ENCODE peak calls at places on chromosomes 1 and 21, in five cellular contexts. H is HCT116, K is HepG2, N is H1, I is K562. Z is an unnamed sample.

GRCh38 chr1:4395676-4396075 is 258.7 kb upstream of the AJAP1 start:
- DNase-seq in H (no peak), K (no peak), N (no peak), I (no peak), Z (no peak)

GRCh38 chr1:233664254-233664653 is 50.3 kb downstream of the KCNK1 start:
- DNase-seq in H (no peak), K (no peak), N (no peak), I (no peak), Z (no peak)

GRCh38 chr21:36732761-36733160 is 33.8 kb downstream of the SIM2 start:
- DNase-seq in H (no peak), K (no peak), N (no peak), I (no peak), Z (no peak)

GRCh38 chr1:156772728-156773497 is 5.6 kb downstream of the PRCC start:
- DNase-seq in H (no peak), K (no peak), N (no peak), I (no peak), Z (no peak)

GRCh38 chr1:218156602-218157001 is 128.5 kb upstream of the RRP15 start:
- DNase-seq in H (no peak), K (no peak), N (peak), I (no peak), Z (no peak)

GRCh38 chr1:218584418-218585155 is 239.5 kb downstream of the TGFB2 start:
- DNase-seq in H (peak), K (no peak), N (no peak), I (no peak), Z (no peak)

GRCh38 chr1:13628711-13629110 is 45.1 kb downstream of the PDPN start:
- DNase-seq in H (no peak), K (no peak), N (no peak), I (no peak), Z (no peak)

GRCh38 chr1:93977546-93977945 is 68.3 kb upstream of the GCLM start:
- DNase-seq in H (no peak), K (no peak), N (no peak), I (no peak), Z (no peak)

GRCh38 chr1:111754964-111755320 is 759 bp upstream of the DDX20 start:
- DNase-seq in H (no peak), K (no peak), N (no peak), I (peak), Z (no peak)

GRCh38 chr1:81660286-81660685 is 140.4 kb upstream of the ADGRL2 start:
- DNase-seq in H (no peak), K (no peak), N (no peak), I (no peak), Z (no peak)

GRCh38 chr1:21341022-21341421 is 50.8 kb upstream of the ECE1 start:
- DNase-seq in H (no peak), K (no peak), N (no peak), I (no peak), Z (no peak)

GRCh38 chr1:43171312-43171875 is 696 bp downstream of the EBNA1BP2 start:
- DNase-seq in H (no peak), K (no peak), N (no peak), I (no peak), Z (no peak)

GRCh38 chr1:230901711-230902110 is 33.4 kb upstream of the C1orf198 start:
- DNase-seq in H (no peak), K (no peak), N (no peak), I (no peak), Z (no peak)

GRCh38 chr1:230898144-230898543 is 29.8 kb upstream of the C1orf198 start:
- DNase-seq in H (no peak), K (no peak), N (no peak), I (no peak), Z (no peak)

GRCh38 chr1:230900984-230901383 is 32.7 kb upstream of the C1orf198 start:
- DNase-seq in H (no peak), K (no peak), N (no peak), I (no peak), Z (no peak)

GRCh38 chr1:230898748-230899147 is 30.4 kb upstream of the C1orf198 start:
- DNase-seq in H (no peak), K (no peak), N (no peak), I (peak), Z (no peak)

DNA sequence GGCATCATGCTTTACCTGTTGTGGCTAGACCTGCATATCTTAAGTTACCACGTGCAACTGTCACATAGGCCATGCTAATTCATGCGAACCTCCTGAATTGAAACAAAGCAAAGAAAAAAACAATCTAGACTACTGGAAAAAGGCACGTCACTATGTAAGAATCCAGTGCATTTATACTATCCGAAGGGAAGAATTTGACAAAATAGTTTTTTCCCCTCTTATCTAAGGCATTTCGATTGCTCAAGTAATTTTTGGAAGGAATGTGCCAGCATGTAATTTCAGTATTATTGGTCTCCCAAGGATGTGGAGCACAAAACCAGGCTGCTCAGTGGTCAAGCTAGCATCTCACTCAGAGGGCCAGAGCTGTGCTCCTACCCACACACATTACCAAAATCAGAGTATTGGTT is 31.5 kb upstream of the C1orf198 start:
- DNase-seq in H (no peak), K (no peak), N (no peak), I (no peak), Z (no peak)
- TF ChIP-seq SP1 in H (no peak), K (no peak), N (no peak), I (no peak), Z (no peak)

DNA sequence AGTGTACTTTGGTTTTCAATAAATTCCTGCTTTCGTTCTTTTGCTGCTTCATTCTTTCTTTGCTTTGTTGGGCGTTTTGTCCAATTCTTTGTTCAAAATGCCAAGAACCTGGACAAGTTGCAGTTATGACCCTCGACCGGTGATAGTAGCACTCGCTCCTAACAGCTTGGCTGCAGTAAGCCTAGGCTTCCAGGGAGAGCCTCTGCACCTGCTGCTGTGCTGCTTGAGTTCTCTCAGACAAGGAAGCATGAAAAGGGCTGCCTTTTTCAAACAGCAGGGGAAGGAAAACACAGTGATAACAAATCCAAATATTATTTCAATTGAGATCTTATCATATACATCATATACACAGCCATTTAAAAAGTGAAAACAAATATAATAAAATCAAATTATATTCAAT is 12.8 kb upstream of the RIPK4 start:
- DNase-seq in H (no peak), K (no peak), N (no peak), I (no peak), Z (no peak)
- H3K4me3 ChIP-seq in H (no peak), K (no peak), N (no peak), I (no peak), Z (no peak)

GRCh38 chr21:42624095-42624830 is 29.2 kb upstream of the PDE9A start:
- DNase-seq in H (no peak), K (peak), N (no peak), I (no peak), Z (no peak)

GRCh38 chr21:42624936-42625335 is 28.5 kb upstream of the PDE9A start:
- DNase-seq in H (no peak), K (no peak), N (no peak), I (no peak), Z (no peak)

GRCh38 chr21:42623684-42624083 is 29.7 kb upstream of the PDE9A start:
- DNase-seq in H (no peak), K (no peak), N (no peak), I (no peak), Z (no peak)

GRCh38 chr21:42627527-42628289 is 25.7 kb upstream of the PDE9A start:
- DNase-seq in H (no peak), K (no peak), N (no peak), I (no peak), Z (no peak)

DNA sequence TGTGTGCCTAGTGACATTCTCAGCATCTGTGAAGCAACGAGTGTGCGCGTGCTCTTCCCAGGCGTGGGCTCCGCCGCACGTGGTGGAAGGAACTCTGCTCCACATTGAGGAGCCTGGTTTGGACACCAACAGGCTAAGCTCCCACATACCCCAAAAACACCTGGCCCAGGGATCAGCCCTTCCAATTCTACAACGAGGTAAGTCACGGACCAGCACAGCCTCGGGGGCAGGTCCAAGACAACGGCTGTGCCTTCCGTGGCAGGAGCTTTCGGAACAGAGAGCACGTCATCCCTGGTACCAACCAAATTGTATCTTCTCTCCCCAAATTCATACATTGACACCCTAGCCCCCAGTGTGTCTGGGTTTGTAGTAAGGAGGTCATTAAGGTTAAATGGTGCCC is 27.2 kb upstream of the PDE9A start:
- DNase-seq in H (no peak), K (no peak), N (no peak), I (no peak), Z (no peak)
- TF ChIP-seq SP1 in H (no peak), K (no peak), N (no peak), I (no peak), Z (no peak)

DNA sequence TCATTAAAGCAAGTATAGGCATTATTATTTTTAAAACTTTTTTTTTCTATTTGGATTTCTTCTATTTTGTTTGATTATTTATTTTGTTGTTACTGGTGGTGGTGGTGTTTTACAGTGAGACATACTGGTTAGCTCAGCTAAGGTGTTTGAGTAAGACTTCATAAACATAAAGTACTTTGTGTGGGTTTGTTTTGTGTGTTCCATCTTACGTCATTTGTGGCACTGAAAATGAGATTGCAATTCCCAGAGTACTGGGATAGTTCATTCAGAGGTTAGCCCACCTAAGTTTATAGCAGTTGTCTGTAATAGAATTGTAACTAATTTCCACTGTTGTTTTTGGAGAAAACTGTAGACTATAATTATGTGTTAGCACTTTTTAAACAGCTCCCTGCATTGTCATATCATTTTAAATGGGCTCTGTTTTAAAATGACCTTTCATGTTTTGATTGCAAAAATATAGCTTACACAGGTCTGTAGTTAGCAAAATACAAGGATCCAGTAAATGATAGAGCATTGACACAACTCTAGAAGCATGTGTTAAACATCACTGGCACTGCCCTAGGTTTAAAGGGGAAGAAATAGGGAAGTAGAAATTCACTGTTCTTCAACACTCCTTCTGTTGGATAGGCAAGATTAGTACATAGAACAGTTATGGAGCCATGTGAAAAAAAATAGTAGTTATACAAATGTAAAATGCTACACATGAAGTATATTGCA is 171.7 kb downstream of the NFIA start:
- DNase-seq in H (no peak), K (no peak), N (no peak), I (no peak), Z (no peak)
- H3K4me3 ChIP-seq in H (no peak), K (no peak), N (no peak), I (no peak), Z (no peak)

GRCh38 chr1:54604572-54605370 is 18.6 kb downstream of the FAM151A start:
- DNase-seq in H (no peak), K (no peak), N (no peak), I (no peak), Z (peak)
- TF ChIP-seq SP1 in H (no peak), K (no peak), N (no peak), I (no peak), Z (no peak)

DNA sequence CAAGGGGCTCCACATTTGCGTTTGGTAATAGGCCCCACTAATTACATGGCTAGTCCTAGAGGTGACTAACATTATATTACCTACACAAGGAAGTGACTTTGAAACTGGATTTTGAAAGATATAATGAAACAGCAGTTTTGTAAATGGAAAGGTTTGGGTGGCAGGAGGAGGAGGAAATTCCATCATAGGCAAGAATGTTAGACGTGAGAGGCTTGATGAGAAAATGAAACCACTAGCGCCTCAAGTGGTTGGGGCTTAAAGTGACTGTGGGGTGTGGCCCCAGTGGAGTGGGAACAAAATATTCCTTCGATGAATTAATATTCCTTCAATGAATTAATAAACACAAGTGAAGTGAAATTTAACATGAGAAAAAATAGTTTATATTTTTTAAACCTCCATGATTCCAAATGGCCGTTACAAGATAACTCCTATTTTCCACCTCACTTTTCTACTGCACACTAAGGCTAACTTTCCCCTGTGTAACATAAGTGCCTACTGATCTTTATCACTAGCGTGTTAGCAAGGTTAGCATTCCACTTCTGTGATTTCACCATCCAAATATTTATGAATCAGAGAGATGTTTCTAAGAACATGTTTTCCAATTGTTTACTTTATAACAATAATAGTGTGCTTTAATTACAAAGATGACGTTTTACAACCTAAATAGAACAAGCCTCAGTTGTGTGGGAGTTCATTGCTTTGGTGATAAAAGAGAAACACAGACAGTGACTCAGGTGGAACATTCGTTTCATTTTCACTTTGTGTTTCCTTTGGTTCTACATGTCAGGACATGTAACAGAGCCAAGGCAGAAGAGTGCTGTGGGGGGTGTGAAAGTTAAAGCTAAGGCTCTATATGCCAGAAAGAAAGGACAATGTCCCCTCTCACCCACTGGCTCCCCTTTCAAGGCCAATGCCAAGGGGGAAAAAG is 12.5 kb upstream of the ATF3 start:
- DNase-seq in H (peak), K (peak), N (no peak), I (peak), Z (peak)
- H3K4me3 ChIP-seq in H (no peak), K (no peak), N (no peak), I (no peak), Z (no peak)

GRCh38 chr1:11682287-11682771 is 1.4 kb upstream of the MAD2L2 start:
- DNase-seq in H (no peak), K (no peak), N (peak), I (no peak), Z (no peak)

GRCh38 chr1:11688506-11688905 is 3.0 kb upstream of the DRAXIN start:
- DNase-seq in H (no peak), K (no peak), N (no peak), I (no peak), Z (no peak)

GRCh38 chr1:11682799-11683198 is 1.9 kb upstream of the MAD2L2 start:
- DNase-seq in H (no peak), K (no peak), N (no peak), I (no peak), Z (no peak)

GRCh38 chr1:11684070-11684469 is 3.1 kb upstream of the MAD2L2 start:
- DNase-seq in H (no peak), K (no peak), N (no peak), I (no peak), Z (no peak)

GRCh38 chr1:11685210-11685752 is 4.3 kb upstream of the MAD2L2 start:
- DNase-seq in H (no peak), K (no peak), N (no peak), I (no peak), Z (no peak)
- TF ChIP-seq SP1 in H (no peak), K (no peak), N (no peak), I (no peak), Z (no peak)

DNA sequence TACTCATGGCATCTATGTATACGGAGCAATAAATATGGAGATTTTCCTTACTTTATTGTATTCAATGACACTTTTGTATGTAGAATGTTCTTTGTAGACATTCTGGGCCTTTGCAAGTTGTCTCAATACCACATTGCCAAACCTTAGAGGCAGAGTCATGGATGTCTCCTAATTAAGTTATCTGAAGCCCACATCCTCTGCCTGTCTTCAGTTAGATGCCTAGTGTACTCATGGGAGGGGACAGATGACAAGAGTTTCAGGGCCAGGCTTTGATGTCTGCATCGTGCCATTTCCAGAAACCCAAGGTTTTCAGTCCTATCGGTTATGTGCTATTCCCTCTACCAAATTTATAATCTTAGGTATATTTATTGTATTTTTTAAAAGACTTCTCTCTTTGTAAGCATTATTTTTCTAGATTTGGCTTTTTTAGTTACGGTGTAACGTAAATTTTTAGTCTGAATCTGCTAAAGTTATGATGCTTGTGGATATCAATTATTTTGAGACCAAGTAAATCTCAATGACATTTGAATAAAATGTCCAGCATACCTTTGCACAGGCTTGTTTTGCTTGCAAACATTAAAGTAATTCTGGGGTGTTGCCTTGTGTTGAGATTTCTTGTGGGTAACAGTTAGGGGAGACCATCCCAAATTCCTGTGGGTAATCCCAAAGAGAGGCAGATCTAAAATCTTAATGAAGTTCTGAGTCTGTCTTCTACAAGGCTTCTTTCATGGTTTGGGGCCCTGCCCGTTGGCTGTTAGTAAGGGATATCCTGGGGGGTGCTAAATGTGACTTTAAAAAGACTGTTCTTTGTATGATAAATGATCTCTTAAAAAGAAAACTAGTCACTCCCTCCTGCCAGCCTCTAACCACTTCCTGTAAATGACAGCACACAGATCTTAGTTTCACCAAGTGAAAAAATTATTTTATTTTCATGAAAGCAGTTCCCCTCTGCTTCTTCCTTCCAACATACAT is 8.0 kb upstream of the MACF1 start:
- DNase-seq in H (no peak), K (no peak), N (no peak), I (peak), Z (no peak)
- H3K4me3 ChIP-seq in H (no peak), K (no peak), N (no peak), I (no peak), Z (peak)

DNA sequence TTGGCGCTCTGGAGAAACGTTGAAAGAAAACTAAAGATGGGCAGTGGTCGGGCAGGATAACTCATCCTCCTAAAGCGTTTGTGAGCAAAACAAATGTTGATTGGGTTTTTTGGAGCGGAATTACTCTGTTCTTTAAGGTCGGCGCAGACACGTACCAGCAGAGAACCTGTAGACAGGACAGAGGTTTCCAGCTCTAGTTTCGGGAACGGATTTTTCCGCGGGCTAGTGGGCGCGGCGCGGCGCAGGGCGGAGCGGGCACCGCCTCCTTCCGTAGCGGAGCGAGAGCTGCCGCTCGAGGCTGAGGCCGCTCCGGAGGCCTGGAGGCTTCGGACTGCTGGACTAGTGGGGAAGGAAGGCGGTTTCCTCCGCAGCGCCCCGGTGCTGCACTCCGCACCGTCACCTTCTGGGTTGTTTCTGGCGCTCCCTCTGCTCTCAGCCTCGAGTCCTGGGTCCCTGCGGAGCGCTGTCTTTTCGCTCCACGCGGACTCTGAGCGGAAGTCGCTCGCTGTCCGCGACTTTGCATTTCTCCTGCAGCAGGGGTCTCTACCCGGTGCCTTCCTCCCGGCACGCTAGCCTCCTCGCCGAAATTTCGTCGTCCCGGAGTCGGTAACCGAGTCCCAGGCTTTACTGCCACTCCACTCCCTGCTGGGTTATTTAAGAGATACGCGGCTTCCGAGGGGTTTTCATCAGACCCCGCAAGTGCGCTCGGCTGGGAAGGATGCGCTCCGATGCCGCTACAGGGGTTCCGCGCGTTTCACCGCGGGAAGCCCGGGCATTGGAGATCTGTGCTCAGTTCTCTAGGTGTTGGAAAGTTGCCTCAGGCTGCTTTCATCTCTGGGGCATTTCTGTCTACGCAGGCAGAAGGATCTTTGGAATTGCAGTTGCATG is 7.0 kb downstream of the FOXD2 start:
- DNase-seq in H (no peak), K (no peak), N (peak), I (no peak), Z (no peak)
- TF ChIP-seq SP1 in H (no peak), K (no peak), N (no peak), I (no peak), Z (no peak)

Z was measured in GM12878.